ENCODE peak calls at places on chromosomes 1 and 21, in five cellular contexts. One of them, this sample, is unnamed.

GRCh38 chr1:28517649-28517999 is 11.8 kb downstream of the RCC1 start:
- DNase-seq in GM23338: no peak
- DNase-seq in endothelial cell: no peak
- DNase-seq in AG09319: no peak
- DNase-seq in nephron progenitor cell: no peak
- DNase-seq in this sample: no peak

GRCh38 chr1:54376085-54377039 is 29.8 kb downstream of the SSBP3 start:
- DNase-seq in GM23338: no peak
- DNase-seq in endothelial cell: no peak
- DNase-seq in nephron progenitor cell: no peak
- DNase-seq in AG09319: no peak
- DNase-seq in this sample: no peak

GRCh38 chr1:29196863-29197589 is 15.3 kb upstream of the SRSF4 start:
- DNase-seq in GM23338: no peak
- DNase-seq in endothelial cell: no peak
- DNase-seq in AG09319: peak
- DNase-seq in nephron progenitor cell: no peak
- DNase-seq in this sample: no peak

GRCh38 chr1:227888404-227889046 is 59.2 kb downstream of the WNT9A start:
- DNase-seq in AG09319: no peak
- DNase-seq in nephron progenitor cell: no peak
- DNase-seq in GM23338: no peak
- DNase-seq in endothelial cell: no peak
- DNase-seq in this sample: peak

GRCh38 chr1:55623339-55623738 is 408.2 kb upstream of the USP24 start:
- DNase-seq in nephron progenitor cell: no peak
- DNase-seq in AG09319: no peak
- DNase-seq in GM23338: no peak
- DNase-seq in endothelial cell: no peak
- DNase-seq in this sample: no peak

GRCh38 chr21:46295996-46296752 is 10.0 kb downstream of the YBEY start:
- DNase-seq in GM23338: peak
- DNase-seq in nephron progenitor cell: no peak
- DNase-seq in endothelial cell: no peak
- DNase-seq in AG09319: peak
- DNase-seq in this sample: no peak

GRCh38 chr1:223504741-223505140 is 111.5 kb downstream of the CCDC185 start:
- DNase-seq in GM23338: no peak
- DNase-seq in nephron progenitor cell: no peak
- DNase-seq in AG09319: peak
- DNase-seq in endothelial cell: no peak
- DNase-seq in this sample: no peak

GRCh38 chr1:25549273-25550154 is 6.1 kb downstream of the LDLRAP1 start:
- DNase-seq in nephron progenitor cell: no peak
- DNase-seq in endothelial cell: no peak
- DNase-seq in AG09319: no peak
- DNase-seq in GM23338: no peak
- DNase-seq in this sample: no peak

GRCh38 chr1:93749894-93750301 is 68.3 kb upstream of the BCAR3 start:
- DNase-seq in nephron progenitor cell: no peak
- DNase-seq in AG09319: no peak
- DNase-seq in GM23338: peak
- DNase-seq in endothelial cell: peak
- DNase-seq in this sample: no peak

GRCh38 chr21:46131721-46132651 is 23.4 kb downstream of the FTCD start:
- DNase-seq in AG09319: no peak
- DNase-seq in endothelial cell: no peak
- DNase-seq in GM23338: no peak
- DNase-seq in nephron progenitor cell: no peak
- DNase-seq in this sample: no peak

GRCh38 chr1:145740269-145740668 is 21.0 kb downstream of the CD160 start:
- DNase-seq in AG09319: peak
- DNase-seq in nephron progenitor cell: no peak
- DNase-seq in endothelial cell: no peak
- DNase-seq in GM23338: no peak
- DNase-seq in this sample: no peak

DNA sequence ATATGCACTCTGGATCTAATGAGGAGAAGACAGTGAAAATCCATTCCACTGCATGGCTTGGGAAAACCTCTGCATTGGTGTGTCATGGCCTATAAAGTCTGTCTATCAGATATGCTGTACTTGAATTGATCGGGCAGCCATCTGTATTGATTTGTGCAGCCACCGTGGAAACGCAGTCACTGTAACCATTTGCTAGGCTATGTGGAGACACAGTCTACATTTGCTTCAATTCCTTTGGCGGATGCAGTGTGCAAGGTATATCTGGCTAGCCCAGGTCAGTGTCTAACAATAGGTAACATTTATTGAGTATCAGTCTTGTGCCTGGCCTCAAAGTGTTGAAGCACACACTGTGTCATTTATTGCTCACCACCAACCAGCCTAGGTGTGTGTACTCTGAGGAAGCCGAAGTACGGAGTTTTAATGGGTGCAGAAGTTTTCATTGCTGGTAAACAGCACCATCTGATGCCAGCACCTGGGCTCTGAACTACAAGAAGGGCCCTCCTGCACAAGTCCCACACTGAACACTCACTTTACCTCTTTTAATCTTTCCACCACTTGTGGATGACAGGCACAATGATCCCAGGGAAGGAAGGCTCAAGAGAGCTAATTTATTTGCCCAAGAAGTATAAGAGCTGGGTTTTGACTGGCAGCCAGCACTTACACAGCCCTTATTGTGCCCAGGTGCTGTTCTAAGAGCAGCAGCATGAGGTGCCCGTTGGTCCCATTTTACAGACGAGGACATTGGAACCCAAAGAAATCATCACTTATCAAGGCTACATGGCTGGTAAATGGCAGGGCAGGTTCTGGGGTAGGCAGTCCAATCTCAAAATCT is 83.3 kb downstream of the DAB1 start:
- DNase-seq in endothelial cell: no peak
- DNase-seq in AG09319: no peak
- DNase-seq in GM23338: no peak
- DNase-seq in nephron progenitor cell: no peak
- DNase-seq in this sample: no peak
- TF ChIP-seq CTCF in endothelial cell: no peak
- TF ChIP-seq CTCF in AG09319: no peak
- TF ChIP-seq CTCF in GM23338: no peak
- TF ChIP-seq CTCF in nephron progenitor cell: no peak
- TF ChIP-seq CTCF in this sample: no peak

GRCh38 chr1:201774983-201775344 is 54.0 kb upstream of the IPO9 start:
- DNase-seq in nephron progenitor cell: no peak
- DNase-seq in GM23338: no peak
- DNase-seq in AG09319: no peak
- DNase-seq in endothelial cell: no peak
- DNase-seq in this sample: no peak
- TF ChIP-seq CTCF in nephron progenitor cell: no peak
- TF ChIP-seq CTCF in GM23338: peak
- TF ChIP-seq CTCF in AG09319: no peak
- TF ChIP-seq CTCF in endothelial cell: no peak
- TF ChIP-seq CTCF in this sample: no peak

GRCh38 chr1:2514863-2515762 is 11.3 kb downstream of the PANK4 start:
- DNase-seq in endothelial cell: no peak
- DNase-seq in AG09319: no peak
- DNase-seq in GM23338: peak
- DNase-seq in nephron progenitor cell: no peak
- DNase-seq in this sample: no peak
- TF ChIP-seq CTCF in endothelial cell: no peak
- TF ChIP-seq CTCF in AG09319: no peak
- TF ChIP-seq CTCF in GM23338: peak
- TF ChIP-seq CTCF in nephron progenitor cell: no peak
- TF ChIP-seq CTCF in this sample: no peak

DNA sequence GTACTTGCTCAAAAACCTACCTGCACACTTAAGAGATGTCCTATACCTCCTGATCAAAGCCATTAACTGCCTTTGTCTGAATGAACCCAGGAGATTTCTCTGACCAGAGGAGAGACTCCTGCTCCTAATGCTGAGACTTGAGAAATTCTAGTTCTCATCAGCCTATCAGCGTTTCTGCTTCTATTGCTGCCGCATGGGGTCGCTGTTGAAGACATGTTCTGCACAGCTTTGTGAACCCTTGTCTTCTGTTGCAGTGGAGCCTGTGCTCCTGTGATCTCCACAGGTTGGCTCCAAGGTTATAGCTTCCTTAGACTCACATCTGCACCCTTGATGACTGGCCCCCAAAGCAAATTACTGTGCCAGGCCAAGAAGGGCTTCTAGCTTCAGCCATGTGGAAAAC is 40.2 kb downstream of the EDN2 start:
- DNase-seq in GM23338: no peak
- DNase-seq in endothelial cell: no peak
- DNase-seq in nephron progenitor cell: no peak
- DNase-seq in AG09319: no peak
- DNase-seq in this sample: no peak
- TF ChIP-seq CTCF in GM23338: peak
- TF ChIP-seq CTCF in endothelial cell: peak
- TF ChIP-seq CTCF in nephron progenitor cell: no peak
- TF ChIP-seq CTCF in AG09319: no peak
- TF ChIP-seq CTCF in this sample: peak

GRCh38 chr1:171084879-171085278 is 5.8 kb upstream of the FMO3 start:
- DNase-seq in nephron progenitor cell: no peak
- DNase-seq in endothelial cell: no peak
- DNase-seq in AG09319: no peak
- DNase-seq in GM23338: no peak
- DNase-seq in this sample: no peak

GRCh38 chr1:171081994-171082295 is 8.8 kb upstream of the FMO3 start:
- DNase-seq in nephron progenitor cell: no peak
- DNase-seq in GM23338: no peak
- DNase-seq in endothelial cell: no peak
- DNase-seq in AG09319: no peak
- DNase-seq in this sample: no peak

GRCh38 chr1:171083222-171083621 is 7.5 kb upstream of the FMO3 start:
- DNase-seq in AG09319: no peak
- DNase-seq in endothelial cell: no peak
- DNase-seq in nephron progenitor cell: no peak
- DNase-seq in GM23338: no peak
- DNase-seq in this sample: no peak

GRCh38 chr1:171084091-171084490 is 6.6 kb upstream of the FMO3 start:
- DNase-seq in nephron progenitor cell: no peak
- DNase-seq in endothelial cell: no peak
- DNase-seq in AG09319: no peak
- DNase-seq in GM23338: no peak
- DNase-seq in this sample: no peak

DNA sequence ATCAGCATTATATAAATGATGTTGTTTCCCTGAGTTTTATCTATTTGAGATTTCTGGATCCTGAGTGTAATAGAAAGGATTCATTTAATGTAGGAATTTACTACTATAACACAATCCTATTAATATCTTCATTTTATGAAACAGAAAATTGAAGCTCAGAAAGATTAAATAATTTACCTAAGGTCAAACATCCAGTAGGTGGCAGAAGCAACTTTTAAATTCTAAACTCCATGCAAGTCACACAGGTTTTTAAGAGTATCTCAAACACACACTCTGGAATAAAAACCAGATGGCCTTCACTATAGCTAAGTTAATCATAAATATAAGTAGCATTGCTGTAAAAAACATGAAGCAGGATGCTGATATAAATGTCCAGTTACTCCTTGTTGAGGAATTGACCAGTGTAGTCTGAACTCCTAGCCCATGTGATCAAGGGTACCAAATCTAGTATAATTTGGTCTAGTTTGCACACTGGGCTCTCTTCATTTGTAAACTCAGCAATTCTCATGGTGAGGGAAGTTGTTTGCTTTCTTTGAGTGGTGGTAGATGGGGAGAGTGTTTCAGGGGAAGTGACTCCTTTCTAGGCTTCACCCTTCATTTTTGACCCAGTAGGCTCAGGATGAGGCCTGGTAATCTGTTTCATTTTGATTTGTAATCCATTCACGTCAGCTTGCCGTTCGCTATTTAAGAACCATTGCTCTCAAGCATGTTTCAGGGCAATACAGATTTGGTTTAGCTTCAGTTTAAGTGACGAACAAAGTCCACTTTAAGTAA is 9.3 kb upstream of the FMO3 start:
- DNase-seq in GM23338: peak
- DNase-seq in nephron progenitor cell: no peak
- DNase-seq in AG09319: peak
- DNase-seq in endothelial cell: no peak
- DNase-seq in this sample: no peak
- TF ChIP-seq CTCF in GM23338: peak
- TF ChIP-seq CTCF in nephron progenitor cell: no peak
- TF ChIP-seq CTCF in AG09319: peak
- TF ChIP-seq CTCF in endothelial cell: peak
- TF ChIP-seq CTCF in this sample: peak

GRCh38 chr1:112388436-112388835 is 7.6 kb upstream of the CTTNBP2NL start:
- DNase-seq in nephron progenitor cell: no peak
- DNase-seq in GM23338: peak
- DNase-seq in endothelial cell: no peak
- DNase-seq in AG09319: no peak
- DNase-seq in this sample: no peak
- TF ChIP-seq CTCF in nephron progenitor cell: no peak
- TF ChIP-seq CTCF in GM23338: no peak
- TF ChIP-seq CTCF in endothelial cell: no peak
- TF ChIP-seq CTCF in AG09319: no peak
- TF ChIP-seq CTCF in this sample: no peak

GRCh38 chr1:23370270-23370743 is 671 bp upstream of the ZNF436 start:
- DNase-seq in endothelial cell: no peak
- DNase-seq in AG09319: no peak
- DNase-seq in nephron progenitor cell: no peak
- DNase-seq in GM23338: no peak
- DNase-seq in this sample: no peak

GRCh38 chr1:23370744-23371710 is 1.4 kb upstream of the ZNF436 start:
- DNase-seq in nephron progenitor cell: peak
- DNase-seq in AG09319: no peak
- DNase-seq in endothelial cell: peak
- DNase-seq in GM23338: peak
- DNase-seq in this sample: no peak

GRCh38 chr1:23369335-23370013 is at the start of gene ZNF436:
- DNase-seq in nephron progenitor cell: peak
- DNase-seq in AG09319: peak
- DNase-seq in GM23338: peak
- DNase-seq in endothelial cell: peak
- DNase-seq in this sample: peak

GRCh38 chr1:23371987-23372386 is 2.4 kb upstream of the ZNF436 start:
- DNase-seq in AG09319: no peak
- DNase-seq in GM23338: peak
- DNase-seq in nephron progenitor cell: peak
- DNase-seq in endothelial cell: no peak
- DNase-seq in this sample: no peak

DNA sequence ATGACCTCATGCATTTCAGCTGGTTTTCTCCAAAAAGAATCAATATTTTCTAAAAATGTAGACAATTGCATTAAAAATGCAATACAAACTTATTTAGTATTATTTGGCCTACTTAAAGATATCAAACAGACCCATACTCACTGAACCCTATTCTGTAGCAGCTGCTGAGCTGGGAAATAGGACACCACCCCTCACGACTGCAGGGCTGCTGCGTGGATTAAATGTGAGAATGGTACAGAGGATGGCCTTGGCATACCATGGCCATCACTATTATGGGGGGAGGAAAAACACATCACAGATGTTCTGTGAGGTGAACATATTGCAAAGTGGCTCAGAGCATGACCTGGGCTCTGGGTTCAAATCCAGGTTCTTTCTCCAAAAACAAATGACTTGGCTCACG is 2.8 kb upstream of the ZNF436 start:
- DNase-seq in endothelial cell: no peak
- DNase-seq in nephron progenitor cell: no peak
- DNase-seq in GM23338: no peak
- DNase-seq in AG09319: no peak
- DNase-seq in this sample: no peak
- TF ChIP-seq CTCF in endothelial cell: no peak
- TF ChIP-seq CTCF in nephron progenitor cell: no peak
- TF ChIP-seq CTCF in GM23338: no peak
- TF ChIP-seq CTCF in AG09319: no peak
- TF ChIP-seq CTCF in this sample: no peak

This sample was measured in osteocyte.